ENCODE peak calls at places on chromosome 20, in six cellular contexts. One of them, this sample, is unnamed.
A peak's percentile ranks its signal among the peaks of the same experiment; 100 is the strongest.

GRCh38 chr20:4740774-4741431 is 19.2 kb downstream of the PRND start:
- DNase-seq in cardiac fibroblast: peak; percentile 54
- DNase-seq in body of pancreas: peak; percentile 49
- DNase-seq in CD8-positive, alpha-beta T cell: peak; percentile 42
- DNase-seq in AG04450: no peak
- DNase-seq in NT2/D1: peak; percentile 74
- DNase-seq in this sample: peak; percentile 32

GRCh38 chr20:22816016-22816415 is 219.1 kb upstream of the SSTR4 start:
- DNase-seq in cardiac fibroblast: no peak
- DNase-seq in CD8-positive, alpha-beta T cell: no peak
- DNase-seq in AG04450: no peak
- DNase-seq in NT2/D1: no peak
- DNase-seq in body of pancreas: no peak
- DNase-seq in this sample: no peak

GRCh38 chr20:10476319-10476724 is 41.2 kb downstream of the SLX4IP start:
- DNase-seq in CD8-positive, alpha-beta T cell: no peak
- DNase-seq in body of pancreas: no peak
- DNase-seq in NT2/D1: no peak
- DNase-seq in cardiac fibroblast: no peak
- DNase-seq in AG04450: no peak
- DNase-seq in this sample: peak; percentile 16

GRCh38 chr20:36313476-36313875 is 7.3 kb downstream of the DLGAP4 start:
- DNase-seq in cardiac fibroblast: no peak
- DNase-seq in AG04450: no peak
- DNase-seq in body of pancreas: no peak
- DNase-seq in NT2/D1: no peak
- DNase-seq in CD8-positive, alpha-beta T cell: no peak
- DNase-seq in this sample: no peak

GRCh38 chr20:48695738-48696137 is 132.1 kb downstream of the PREX1 start:
- DNase-seq in body of pancreas: no peak
- DNase-seq in cardiac fibroblast: no peak
- DNase-seq in AG04450: no peak
- DNase-seq in NT2/D1: no peak
- DNase-seq in CD8-positive, alpha-beta T cell: no peak
- DNase-seq in this sample: no peak

GRCh38 chr20:39897058-39897457 is 792.0 kb downstream of the MAFB start:
- DNase-seq in body of pancreas: no peak
- DNase-seq in AG04450: peak; percentile 87
- DNase-seq in CD8-positive, alpha-beta T cell: no peak
- DNase-seq in cardiac fibroblast: no peak
- DNase-seq in NT2/D1: no peak
- DNase-seq in this sample: peak; percentile 48

GRCh38 chr20:21618697-21619421 is 86.6 kb upstream of the PAX1 start:
- DNase-seq in cardiac fibroblast: no peak
- DNase-seq in CD8-positive, alpha-beta T cell: no peak
- DNase-seq in body of pancreas: no peak
- DNase-seq in NT2/D1: no peak
- DNase-seq in AG04450: no peak
- DNase-seq in this sample: no peak

GRCh38 chr20:47785321-47785899 is at the start of gene SULF2:
- DNase-seq in body of pancreas: no peak
- DNase-seq in NT2/D1: no peak
- DNase-seq in AG04450: no peak
- DNase-seq in CD8-positive, alpha-beta T cell: no peak
- DNase-seq in cardiac fibroblast: peak; percentile 72
- DNase-seq in this sample: peak; percentile 16

GRCh38 chr20:33624399-33624798 is 37.7 kb upstream of the C20orf144 start:
- DNase-seq in cardiac fibroblast: no peak
- DNase-seq in NT2/D1: no peak
- DNase-seq in body of pancreas: no peak
- DNase-seq in CD8-positive, alpha-beta T cell: no peak
- DNase-seq in AG04450: no peak
- DNase-seq in this sample: no peak

GRCh38 chr20:43352996-43353395 is 104.7 kb upstream of the SRSF6 start:
- DNase-seq in NT2/D1: no peak
- DNase-seq in CD8-positive, alpha-beta T cell: no peak
- DNase-seq in body of pancreas: no peak
- DNase-seq in cardiac fibroblast: no peak
- DNase-seq in AG04450: no peak
- DNase-seq in this sample: no peak

GRCh38 chr20:35287509-35288324 is 3.1 kb upstream of the EIF6 start:
- DNase-seq in cardiac fibroblast: no peak
- DNase-seq in NT2/D1: no peak
- DNase-seq in AG04450: no peak
- DNase-seq in body of pancreas: no peak
- DNase-seq in CD8-positive, alpha-beta T cell: no peak
- DNase-seq in this sample: no peak

GRCh38 chr20:31698803-31699718 is 23.6 kb downstream of the BCL2L1 start:
- DNase-seq in NT2/D1: no peak
- DNase-seq in AG04450: peak; percentile 90
- DNase-seq in body of pancreas: peak; percentile 58
- DNase-seq in CD8-positive, alpha-beta T cell: no peak
- DNase-seq in cardiac fibroblast: peak; percentile 92
- DNase-seq in this sample: peak; percentile 99

GRCh38 chr20:5120189-5120484 is 379 bp upstream of the PCNA start:
- DNase-seq in CD8-positive, alpha-beta T cell: no peak
- DNase-seq in body of pancreas: no peak
- DNase-seq in AG04450: no peak
- DNase-seq in cardiac fibroblast: no peak
- DNase-seq in NT2/D1: no peak
- DNase-seq in this sample: no peak

GRCh38 chr20:9294081-9294480 is 220.3 kb upstream of the LAMP5 start:
- DNase-seq in NT2/D1: no peak
- DNase-seq in AG04450: peak; percentile 38
- DNase-seq in body of pancreas: no peak
- DNase-seq in cardiac fibroblast: peak; percentile 17
- DNase-seq in CD8-positive, alpha-beta T cell: no peak
- DNase-seq in this sample: peak; percentile 86

GRCh38 chr20:42083280-42083679 is 465.1 kb upstream of the CHD6 start:
- DNase-seq in CD8-positive, alpha-beta T cell: no peak
- DNase-seq in NT2/D1: no peak
- DNase-seq in cardiac fibroblast: no peak
- DNase-seq in AG04450: no peak
- DNase-seq in body of pancreas: no peak
- DNase-seq in this sample: no peak

GRCh38 chr20:59148713-59149493 is 14.7 kb upstream of the ZNF831 start:
- DNase-seq in NT2/D1: no peak
- DNase-seq in AG04450: no peak
- DNase-seq in body of pancreas: no peak
- DNase-seq in CD8-positive, alpha-beta T cell: no peak
- DNase-seq in cardiac fibroblast: no peak
- DNase-seq in this sample: no peak

GRCh38 chr20:48668451-48668946 is 159.3 kb downstream of the PREX1 start:
- DNase-seq in NT2/D1: no peak
- DNase-seq in cardiac fibroblast: peak; percentile 83
- DNase-seq in body of pancreas: no peak
- DNase-seq in CD8-positive, alpha-beta T cell: no peak
- DNase-seq in AG04450: no peak
- DNase-seq in this sample: no peak

GRCh38 chr20:31587545-31588389 is 17.3 kb upstream of the ID1 start:
- DNase-seq in body of pancreas: no peak
- DNase-seq in NT2/D1: no peak
- DNase-seq in cardiac fibroblast: peak; percentile 63
- DNase-seq in CD8-positive, alpha-beta T cell: no peak
- DNase-seq in AG04450: no peak
- DNase-seq in this sample: peak; percentile 35

GRCh38 chr20:32749914-32750637 is 6.8 kb upstream of the COMMD7 start:
- DNase-seq in AG04450: no peak
- DNase-seq in cardiac fibroblast: no peak
- DNase-seq in body of pancreas: no peak
- DNase-seq in CD8-positive, alpha-beta T cell: no peak
- DNase-seq in NT2/D1: peak; percentile 89
- DNase-seq in this sample: no peak

GRCh38 chr20:364905-365794 is 15.4 kb upstream of the TRIB3 start:
- DNase-seq in CD8-positive, alpha-beta T cell: no peak
- DNase-seq in AG04450: no peak
- DNase-seq in body of pancreas: no peak
- DNase-seq in NT2/D1: no peak
- DNase-seq in cardiac fibroblast: peak; percentile 29
- DNase-seq in this sample: peak; percentile 64

GRCh38 chr20:46545827-46546138 is 4.7 kb downstream of the OCSTAMP start:
- DNase-seq in NT2/D1: no peak
- DNase-seq in CD8-positive, alpha-beta T cell: no peak
- DNase-seq in body of pancreas: no peak
- DNase-seq in cardiac fibroblast: no peak
- DNase-seq in AG04450: no peak
- DNase-seq in this sample: no peak